ENCODE peak calls at places on chromosomes 4 and X, in six cellular contexts. R is RPMI8226; T is T follicular helper cell; I is germinal center; N is naive thymus-derived CD8-positive, alpha-beta T cell; O is SW 1271. Q is an unnamed sample.

GRCh38 chr4:3768842-3769641 is 2.9 kb downstream of the ADRA2C start:
- DNase-seq in R (no peak), T (no peak), I (no peak), N (no peak), O (no peak), Q (no peak)

GRCh38 chr4:38314663-38315062 is 349.3 kb upstream of the KLF3 start:
- DNase-seq in R (peak), T (no peak), I (no peak), N (no peak), O (no peak), Q (peak)

GRCh38 chrX:153884136-153885076 is 1.6 kb downstream of the L1CAM start:
- DNase-seq in R (peak), T (no peak), I (no peak), N (no peak), O (no peak), Q (no peak)

GRCh38 chr4:143559757-143560147 is 46.2 kb downstream of the SMARCA5 start:
- DNase-seq in R (no peak), T (peak), I (peak), N (peak), O (no peak), Q (no peak)

GRCh38 chr4:145177906-145178538 is 2.4 kb downstream of the OTUD4 start:
- DNase-seq in R (peak), T (no peak), I (no peak), N (no peak), O (no peak), Q (no peak)

GRCh38 chr4:78606530-78607095 is 55.0 kb downstream of the ANXA3 start:
- DNase-seq in R (no peak), T (no peak), I (no peak), N (no peak), O (no peak), Q (no peak)

GRCh38 chr4:159946983-159947645 is 844.2 kb downstream of the RAPGEF2 start:
- DNase-seq in R (peak), T (no peak), I (peak), N (no peak), O (no peak), Q (peak)

GRCh38 chrX:53445977-53446376 is 11.8 kb upstream of the HSD17B10 start:
- DNase-seq in R (peak), T (no peak), I (no peak), N (no peak), O (peak), Q (peak)

GRCh38 chrX:41759817-41760216 is 35.8 kb downstream of the GPR82 start:
- DNase-seq in R (peak), T (no peak), I (no peak), N (no peak), O (no peak), Q (peak)

GRCh38 chr4:98642991-98643426 is 15.4 kb downstream of the TSPAN5 start:
- DNase-seq in R (no peak), T (no peak), I (no peak), N (no peak), O (no peak), Q (peak)

GRCh38 chr4:4386296-4386735 is 586 bp upstream of the NSG1 start:
- DNase-seq in R (no peak), T (no peak), I (no peak), N (peak), O (no peak), Q (no peak)

GRCh38 chr4:1503583-1504471 is 97.6 kb upstream of the NKX1-1 start:
- DNase-seq in R (no peak), T (no peak), I (no peak), N (no peak), O (no peak), Q (no peak)

GRCh38 chr4:138301536-138301935 is 59.4 kb upstream of the SLC7A11 start:
- DNase-seq in R (no peak), T (no peak), I (no peak), N (no peak), O (no peak), Q (no peak)

GRCh38 chr4:1413687-1414479 is 7.6 kb upstream of the NKX1-1 start:
- DNase-seq in R (no peak), T (no peak), I (no peak), N (peak), O (no peak), Q (no peak)

GRCh38 chr4:113064244-113064643 is 14.8 kb downstream of the ANK2 start:
- DNase-seq in R (no peak), T (no peak), I (no peak), N (no peak), O (no peak), Q (no peak)

GRCh38 chrX:134745636-134746378 is 87.5 kb upstream of the PLAC1 start:
- DNase-seq in R (no peak), T (no peak), I (no peak), N (no peak), O (no peak), Q (no peak)

GRCh38 chr4:40678421-40678820 is 48.8 kb upstream of the RBM47 start:
- DNase-seq in R (no peak), T (no peak), I (no peak), N (no peak), O (no peak), Q (no peak)

GRCh38 chr4:173935622-173936405 is 347.7 kb downstream of the FBXO8 start:
- DNase-seq in R (no peak), T (no peak), I (no peak), N (no peak), O (no peak), Q (no peak)